ENCODE peak calls at places on chromosome 4, in six cellular contexts. O is ACHN, Z is ovary, Y is NCI-H1092, U is T1000, C is HEK293T. T is an unnamed sample.

GRCh38 chr4:83252782-83253405 is 31.7 kb downstream of the COQ2 start:
- DNase-seq in C (peak; percentile 70), Z (no peak), O (peak; percentile 63), Y (peak; percentile 37), U (no peak), T (no peak)

GRCh38 chr4:76723916-76724315 is 174.0 kb downstream of the SOWAHB start:
- DNase-seq in Z (no peak), C (no peak), Y (no peak), U (no peak), O (no peak), T (no peak)

GRCh38 chr4:152690706-152691651 is 11.2 kb upstream of the TMEM154 start:
- DNase-seq in O (no peak), U (no peak), C (no peak), Y (no peak), Z (no peak), T (peak; percentile 46)

GRCh38 chr4:7710576-7711329 is 228.9 kb downstream of the AFAP1 start:
- DNase-seq in C (no peak), Z (no peak), U (no peak), Y (no peak), O (no peak), T (no peak)

GRCh38 chr4:110085131-110085530 is 113.3 kb downstream of the ELOVL6 start:
- DNase-seq in U (no peak), C (no peak), Y (no peak), O (no peak), Z (no peak), T (no peak)

GRCh38 chr4:67869580-67870190 is 14.1 kb downstream of the TMPRSS11D start:
- DNase-seq in C (no peak), U (no peak), O (no peak), Z (no peak), Y (no peak), T (no peak)

GRCh38 chr4:28229092-28229491 is 1368.5 kb downstream of the STIM2 start:
- DNase-seq in Z (no peak), C (no peak), O (no peak), U (no peak), Y (no peak), T (no peak)

GRCh38 chr4:74095482-74095881 is 3.5 kb downstream of the CXCL2 start:
- DNase-seq in C (no peak), Z (no peak), Y (no peak), O (no peak), U (no peak), T (no peak)

GRCh38 chr4:111761531-111761930 is 383.7 kb upstream of the FAM241A start:
- DNase-seq in O (no peak), Z (no peak), C (no peak), U (no peak), Y (no peak), T (no peak)

GRCh38 chr4:140004580-140005314 is 149.2 kb downstream of the MAML3 start:
- DNase-seq in C (no peak), Y (peak; percentile 79), U (no peak), Z (peak; percentile 47), O (no peak), T (peak; percentile 70)

GRCh38 chr4:122083356-122083755 is 68.8 kb upstream of the BLTP1 start:
- DNase-seq in C (no peak), O (no peak), U (no peak), Y (no peak), Z (no peak), T (no peak)

GRCh38 chr4:41028392-41029076 is 185.8 kb downstream of the APBB2 start:
- DNase-seq in C (peak; percentile 14), U (no peak), Y (no peak), O (no peak), Z (peak; percentile 24), T (peak; percentile 6)

GRCh38 chr4:61320154-61320553 is 120.0 kb downstream of the ADGRL3 start:
- DNase-seq in C (no peak), Z (no peak), Y (no peak), U (no peak), O (no peak), T (no peak)

GRCh38 chr4:140557831-140558435 is 10.8 kb downstream of the UCP1 start:
- DNase-seq in Z (no peak), U (no peak), O (no peak), Y (no peak), C (no peak), T (no peak)

GRCh38 chr4:127870688-127871087 is 10.0 kb upstream of the PLK4 start:
- DNase-seq in U (no peak), Y (no peak), C (no peak), O (peak; percentile 40), Z (no peak), T (no peak)

GRCh38 chr4:58214376-58214775 is 1104.2 kb upstream of the IGFBP7 start:
- DNase-seq in U (no peak), C (no peak), Y (no peak), O (no peak), Z (no peak), T (no peak)

GRCh38 chr4:142080960-142081359 is 444.6 kb downstream of the IL15 start:
- DNase-seq in Y (no peak), O (no peak), U (no peak), C (no peak), Z (no peak), T (no peak)

GRCh38 chr4:242121-242848 is 63.0 kb downstream of the ZNF732 start:
- DNase-seq in Y (peak; percentile 62), O (peak; percentile 52), U (peak; percentile 19), Z (peak; percentile 56), C (peak; percentile 52), T (peak; percentile 48)

GRCh38 chr4:3747582-3747906 is 18.6 kb upstream of the ADRA2C start:
- DNase-seq in C (peak; percentile 51), Y (no peak), Z (no peak), O (peak; percentile 8), U (no peak), T (no peak)

GRCh38 chr4:186190456-186191265 is 706 bp upstream of the CYP4V2 start:
- DNase-seq in C (peak; percentile 34), U (no peak), Z (peak; percentile 41), O (peak; percentile 59), Y (peak; percentile 46), T (peak; percentile 28)

T was measured in NCI-H526 treated with DMSO at 0.1 percent for 48 hours.